ENCODE peak calls at places on chromosomes 16 and 17, in eight cellular contexts. C, J, O, E, N, K, L and D are unnamed samples.

GRCh38 chr17:50095626-50096037 is 481 bp downstream of the PDK2 start:
- DNase-seq in K (peak), E (no peak), O (no peak), J (no peak), N (no peak), L (no peak), C (no peak), D (no peak)

GRCh38 chr16:71762186-71762585 is 37.7 kb upstream of the PHLPP2 start:
- DNase-seq in O (peak), K (no peak), L (peak), N (no peak), E (no peak), C (peak), J (no peak), D (no peak)

GRCh38 chr16:50311891-50312501 is 45.6 kb downstream of the ADCY7 start:
- DNase-seq in L (no peak), N (no peak), C (no peak), J (no peak), K (no peak), E (no peak), O (peak), D (no peak)

GRCh38 chr16:14600164-14600563 is 29.9 kb downstream of the PARN start:
- DNase-seq in L (peak), O (peak), C (peak), E (no peak), J (no peak), N (peak), K (no peak), D (no peak)

GRCh38 chr17:77451271-77451893 is 310.6 kb downstream of the SEC14L1 start:
- DNase-seq in C (peak), O (no peak), K (peak), L (peak), J (peak), N (peak), E (peak), D (peak)

GRCh38 chr16:24738895-24739294 is 9.4 kb downstream of the TNRC6A start:
- DNase-seq in O (no peak), K (no peak), C (no peak), E (no peak), J (no peak), L (no peak), N (no peak), D (no peak)

GRCh38 chr16:19696312-19696711 is 21.7 kb downstream of the KNOP1 start:
- DNase-seq in E (peak), J (peak), O (peak), C (peak), L (peak), N (no peak), K (peak), D (peak)

GRCh38 chr17:79667121-79667715 is 56.4 kb upstream of the RBFOX3 start:
- DNase-seq in E (no peak), O (no peak), N (no peak), J (no peak), K (no peak), L (no peak), C (no peak), D (no peak)

GRCh38 chr16:89324056-89325010 is 106.8 kb downstream of the ZNF778 start:
- DNase-seq in K (peak), N (no peak), J (no peak), E (no peak), C (no peak), O (no peak), L (peak), D (no peak)

GRCh38 chr16:4746991-4747574 is 12.7 kb downstream of the DNAAF8 start:
- DNase-seq in N (no peak), O (no peak), E (no peak), K (peak), J (no peak), C (no peak), L (no peak), D (peak)

GRCh38 chr17:17416007-17416399 is 60.8 kb upstream of the MED9 start:
- DNase-seq in N (peak), L (peak), J (peak), O (peak), K (no peak), C (peak), E (peak), D (peak)

GRCh38 chr17:81160306-81160705 is 5.0 kb upstream of the PVALEF start:
- DNase-seq in J (no peak), E (no peak), K (peak), O (no peak), N (no peak), L (no peak), C (no peak), D (peak)

GRCh38 chr16:56898847-56899246 is 33.1 kb upstream of the HERPUD1 start:
- DNase-seq in C (no peak), N (no peak), K (no peak), O (no peak), L (no peak), E (no peak), J (no peak), D (no peak)

GRCh38 chr16:16096161-16096857 is 127.0 kb downstream of the ABCC6 start:
- DNase-seq in L (no peak), O (peak), E (no peak), N (no peak), C (no peak), J (no peak), K (peak), D (peak)

GRCh38 chr16:27254262-27254811 is 14.2 kb downstream of the NSMCE1 start:
- DNase-seq in L (no peak), O (no peak), E (no peak), C (no peak), K (no peak), J (no peak), N (no peak), D (no peak)

GRCh38 chr16:21272253-21272652 is 5.8 kb downstream of the CRYM start:
- DNase-seq in N (no peak), J (no peak), K (no peak), L (no peak), E (no peak), O (no peak), C (no peak), D (no peak)

GRCh38 chr16:88784856-88785105 is 239 bp downstream of the PIEZO1 start:
- DNase-seq in E (no peak), K (no peak), J (no peak), N (no peak), C (no peak), O (no peak), L (no peak), D (no peak)

GRCh38 chr17:47703191-47703591 is 9.2 kb downstream of the TBKBP1 start:
- DNase-seq in C (no peak), E (no peak), N (no peak), L (no peak), J (no peak), O (no peak), K (peak), D (no peak)

GRCh38 chr17:2064511-2064910 is 9.6 kb downstream of the HIC1 start:
- DNase-seq in J (no peak), O (no peak), K (no peak), L (no peak), N (no peak), E (no peak), C (no peak), D (no peak)

GRCh38 chr17:81294512-81295030 is 536 bp downstream of the SLC38A10 start:
- DNase-seq in E (no peak), O (peak), K (no peak), J (no peak), N (no peak), L (peak), C (no peak), D (peak)

GRCh38 chr17:80725532-80725931 is 180.9 kb downstream of the RPTOR start:
- DNase-seq in J (no peak), E (no peak), N (no peak), O (peak), K (no peak), L (peak), C (no peak), D (no peak)

GRCh38 chr17:31318298-31319190 is 2.9 kb downstream of the EVI2A start:
- DNase-seq in K (peak), L (peak), N (no peak), C (peak), O (no peak), E (peak), J (no peak), D (peak)